ENCODE peak calls at places on chromosomes 7 and 10, in six cellular contexts. One of them, this sample, is unnamed. For H3K9me3, the result is how much of the 10 kb centered on the place peaks cover.

GRCh38 chr7:44309271-44310091 is 15.9 kb downstream of the CAMK2B start:
- DNase-seq in uterus: peak
- DNase-seq in right lobe of liver: peak
- DNase-seq in breast epithelium: peak
- DNase-seq in A549: no peak
- DNase-seq in esophagus squamous epithelium: no peak
- DNase-seq in this sample: peak

GRCh38 chr7:25059576-25059975 is 65.5 kb downstream of the CYCS start:
- DNase-seq in breast epithelium: no peak
- DNase-seq in right lobe of liver: no peak
- DNase-seq in uterus: no peak
- DNase-seq in A549: no peak
- DNase-seq in esophagus squamous epithelium: no peak
- DNase-seq in this sample: no peak

GRCh38 chr10:86366033-86366901 is at the start of gene GRID1:
- DNase-seq in esophagus squamous epithelium: no peak
- DNase-seq in right lobe of liver: peak
- DNase-seq in breast epithelium: no peak
- DNase-seq in uterus: peak
- DNase-seq in A549: no peak
- DNase-seq in this sample: peak

GRCh38 chr10:73991203-73991602 is 6.7 kb upstream of the VCL start:
- DNase-seq in esophagus squamous epithelium: no peak
- DNase-seq in breast epithelium: no peak
- DNase-seq in uterus: no peak
- DNase-seq in right lobe of liver: no peak
- DNase-seq in A549: no peak
- DNase-seq in this sample: no peak

GRCh38 chr7:45035909-45036308 is 35.9 kb downstream of the CCM2 start:
- DNase-seq in breast epithelium: no peak
- DNase-seq in right lobe of liver: no peak
- DNase-seq in esophagus squamous epithelium: no peak
- DNase-seq in A549: no peak
- DNase-seq in uterus: no peak
- DNase-seq in this sample: no peak

GRCh38 chr10:103442031-103442461 is 10.1 kb downstream of the CALHM2 start:
- DNase-seq in uterus: peak
- DNase-seq in breast epithelium: no peak
- DNase-seq in A549: no peak
- DNase-seq in esophagus squamous epithelium: no peak
- DNase-seq in right lobe of liver: no peak
- DNase-seq in this sample: peak

GRCh38 chr10:29535778-29536459 is 98.9 kb downstream of the SVIL start:
- DNase-seq in uterus: no peak
- DNase-seq in breast epithelium: no peak
- DNase-seq in right lobe of liver: no peak
- DNase-seq in A549: no peak
- DNase-seq in esophagus squamous epithelium: no peak
- DNase-seq in this sample: no peak

GRCh38 chr7:155299539-155300202 is 2.0 kb downstream of the INSIG1 start:
- DNase-seq in A549: no peak
- DNase-seq in esophagus squamous epithelium: no peak
- DNase-seq in uterus: no peak
- DNase-seq in right lobe of liver: no peak
- DNase-seq in breast epithelium: no peak
- DNase-seq in this sample: no peak

GRCh38 chr7:3923307-3923918 is 622.4 kb downstream of the SDK1 start:
- DNase-seq in breast epithelium: no peak
- DNase-seq in uterus: no peak
- DNase-seq in A549: no peak
- DNase-seq in esophagus squamous epithelium: no peak
- DNase-seq in right lobe of liver: no peak
- DNase-seq in this sample: no peak

GRCh38 chr10:35635576-35635975 is 6.5 kb downstream of the FZD8 start:
- DNase-seq in right lobe of liver: no peak
- DNase-seq in esophagus squamous epithelium: no peak
- DNase-seq in breast epithelium: no peak
- DNase-seq in A549: peak
- DNase-seq in uterus: peak
- DNase-seq in this sample: peak

GRCh38 chr7:154744226-154744860 is 258.6 kb downstream of the PAXIP1 start:
- DNase-seq in esophagus squamous epithelium: no peak
- DNase-seq in right lobe of liver: peak
- DNase-seq in breast epithelium: no peak
- DNase-seq in A549: peak
- DNase-seq in uterus: no peak
- DNase-seq in this sample: peak

GRCh38 chr10:117884592-117884991 is 162.1 kb downstream of the RAB11FIP2 start:
- DNase-seq in breast epithelium: no peak
- DNase-seq in uterus: no peak
- DNase-seq in A549: no peak
- DNase-seq in esophagus squamous epithelium: no peak
- DNase-seq in right lobe of liver: no peak
- DNase-seq in this sample: no peak

GRCh38 chr10:127337801-127338200 is 141.4 kb upstream of the INSYN2A start:
- DNase-seq in esophagus squamous epithelium: no peak
- DNase-seq in uterus: peak
- DNase-seq in A549: no peak
- DNase-seq in right lobe of liver: no peak
- DNase-seq in breast epithelium: no peak
- DNase-seq in this sample: no peak

GRCh38 chr7:26688388-26688787 is 176.0 kb downstream of the SKAP2 start:
- DNase-seq in esophagus squamous epithelium: no peak
- DNase-seq in uterus: no peak
- DNase-seq in right lobe of liver: no peak
- DNase-seq in breast epithelium: no peak
- DNase-seq in A549: peak
- DNase-seq in this sample: no peak

GRCh38 chr7:1678571-1679325 is 8.7 kb downstream of the ELFN1 start:
- DNase-seq in uterus: no peak
- DNase-seq in esophagus squamous epithelium: no peak
- DNase-seq in A549: no peak
- DNase-seq in breast epithelium: no peak
- DNase-seq in right lobe of liver: no peak
- DNase-seq in this sample: no peak

GRCh38 chr7:4479367-4480039 is 202.6 kb upstream of the FOXK1 start:
- DNase-seq in uterus: no peak
- DNase-seq in A549: peak
- DNase-seq in esophagus squamous epithelium: no peak
- DNase-seq in right lobe of liver: peak
- DNase-seq in breast epithelium: no peak
- DNase-seq in this sample: peak

GRCh38 chr10:7070950-7071349 is 339.9 kb downstream of the SFMBT2 start:
- DNase-seq in esophagus squamous epithelium: no peak
- DNase-seq in A549: no peak
- DNase-seq in right lobe of liver: no peak
- DNase-seq in breast epithelium: no peak
- DNase-seq in uterus: no peak
- DNase-seq in this sample: no peak

GRCh38 chr7:102119925-102120324 is 166.7 kb upstream of the SH2B2 start:
- DNase-seq in right lobe of liver: no peak
- DNase-seq in A549: no peak
- DNase-seq in esophagus squamous epithelium: no peak
- DNase-seq in uterus: no peak
- DNase-seq in breast epithelium: no peak
- DNase-seq in this sample: no peak

GRCh38 chr10:44858988-44859387 is 52.1 kb upstream of the TMEM72 start:
- DNase-seq in right lobe of liver: no peak
- DNase-seq in breast epithelium: no peak
- DNase-seq in esophagus squamous epithelium: no peak
- DNase-seq in uterus: no peak
- DNase-seq in A549: no peak
- DNase-seq in this sample: no peak

GRCh38 chr7:4066206-4066605 is 615.9 kb upstream of the FOXK1 start:
- DNase-seq in A549: no peak
- DNase-seq in esophagus squamous epithelium: no peak
- DNase-seq in right lobe of liver: no peak
- DNase-seq in breast epithelium: no peak
- DNase-seq in uterus: no peak
- DNase-seq in this sample: no peak

GRCh38 chr10:36455481-36456119 is 669.8 kb upstream of the ANKRD30A start:
- DNase-seq in esophagus squamous epithelium: no peak
- DNase-seq in uterus: no peak
- DNase-seq in A549: no peak
- DNase-seq in breast epithelium: no peak
- DNase-seq in right lobe of liver: no peak
- DNase-seq in this sample: no peak

GRCh38 chr10:119208553-119208940 is 1.2 kb downstream of the GRK5 start:
- DNase-seq in right lobe of liver: no peak
- DNase-seq in uterus: no peak
- DNase-seq in esophagus squamous epithelium: no peak
- DNase-seq in breast epithelium: no peak
- DNase-seq in A549: no peak
- DNase-seq in this sample: no peak

GRCh38 chr10:31908157-31908556 is 20.5 kb downstream of the ARHGAP12 start:
- DNase-seq in esophagus squamous epithelium: no peak
- DNase-seq in breast epithelium: no peak
- DNase-seq in right lobe of liver: no peak
- DNase-seq in A549: no peak
- DNase-seq in uterus: no peak
- DNase-seq in this sample: no peak

GRCh38 chr7:41256186-41256945 is 446.5 kb downstream of the INHBA start:
- DNase-seq in breast epithelium: no peak
- DNase-seq in esophagus squamous epithelium: no peak
- DNase-seq in right lobe of liver: no peak
- DNase-seq in A549: no peak
- DNase-seq in uterus: no peak
- DNase-seq in this sample: no peak

GRCh38 chr7:141301544-141301943 is 227.7 kb downstream of the TMEM178B start:
- DNase-seq in breast epithelium: no peak
- DNase-seq in right lobe of liver: no peak
- DNase-seq in uterus: no peak
- DNase-seq in esophagus squamous epithelium: no peak
- DNase-seq in A549: no peak
- DNase-seq in this sample: no peak
- TF ChIP-seq POLR2A in breast epithelium: no peak
- TF ChIP-seq POLR2A in right lobe of liver: no peak
- TF ChIP-seq POLR2A in uterus: no peak
- TF ChIP-seq POLR2A in esophagus squamous epithelium: no peak
- TF ChIP-seq POLR2A in A549: no peak
- TF ChIP-seq POLR2A in this sample: no peak

DNA sequence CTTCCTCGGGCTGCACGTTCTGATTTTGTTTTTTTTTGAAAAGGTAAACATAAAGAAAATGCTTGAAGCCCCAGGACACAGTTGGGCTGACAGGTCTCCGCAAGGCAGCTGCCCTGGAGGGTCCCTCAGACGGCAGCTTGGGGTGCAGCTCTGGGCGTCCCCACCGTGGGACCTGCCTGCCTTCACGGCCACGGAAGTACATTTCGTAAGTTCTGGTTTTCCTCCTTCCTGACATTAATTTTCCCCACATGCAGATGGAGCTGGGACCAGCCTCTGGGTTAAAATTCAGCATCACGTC is 491.0 kb downstream of the DNAJB6 start:
- DNase-seq in esophagus squamous epithelium: no peak
- DNase-seq in A549: no peak
- DNase-seq in right lobe of liver: no peak
- DNase-seq in uterus: no peak
- DNase-seq in breast epithelium: no peak
- DNase-seq in this sample: no peak
- H3K9me3 ChIP-seq in esophagus squamous epithelium: under half
- H3K9me3 ChIP-seq in A549: under half
- H3K9me3 ChIP-seq in right lobe of liver: under half
- H3K9me3 ChIP-seq in uterus: under half
- H3K9me3 ChIP-seq in breast epithelium: under half
- H3K9me3 ChIP-seq in this sample: under half

GRCh38 chr10:96309631-96310358 is 5.6 kb downstream of the DNTT start:
- DNase-seq in right lobe of liver: no peak
- DNase-seq in uterus: no peak
- DNase-seq in breast epithelium: no peak
- DNase-seq in esophagus squamous epithelium: no peak
- DNase-seq in A549: no peak
- DNase-seq in this sample: no peak
- H3K27ac ChIP-seq in right lobe of liver: no peak
- H3K27ac ChIP-seq in uterus: peak
- H3K27ac ChIP-seq in breast epithelium: no peak
- H3K27ac ChIP-seq in esophagus squamous epithelium: no peak
- H3K27ac ChIP-seq in A549: no peak
- H3K27ac ChIP-seq in this sample: no peak

DNA sequence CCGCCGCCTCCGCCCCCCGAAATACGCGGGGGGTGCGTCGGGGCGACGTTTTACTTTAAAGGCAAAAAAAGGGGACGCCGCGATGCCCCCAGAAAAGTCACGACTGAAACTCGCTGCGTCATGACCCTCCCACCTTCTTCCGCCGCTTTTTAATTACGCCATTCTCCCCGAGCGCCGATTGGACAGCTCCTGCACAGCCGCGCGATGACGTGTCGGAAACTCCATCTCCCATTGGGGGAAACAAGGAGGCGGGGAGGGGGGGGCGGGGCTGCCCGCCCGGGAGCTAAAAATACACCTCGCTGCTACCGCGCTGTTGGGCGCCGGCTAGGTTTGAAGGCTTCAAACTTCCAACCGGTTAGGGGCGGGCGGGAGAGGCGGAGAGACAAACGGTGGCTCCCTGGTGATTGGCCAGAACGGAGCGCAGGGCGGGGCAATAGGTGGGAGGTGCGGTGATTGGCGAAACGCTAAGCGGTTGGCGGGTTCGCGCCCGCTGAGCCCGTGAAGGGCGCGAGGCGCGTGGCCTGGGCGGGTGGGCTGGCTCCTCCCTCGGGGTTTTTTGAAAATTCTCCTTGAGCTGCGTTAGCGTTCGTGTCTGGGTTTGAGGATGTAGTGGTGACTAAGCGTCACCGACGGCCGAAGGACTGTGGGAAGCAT is at the start of gene RHEB:
- DNase-seq in uterus: peak
- DNase-seq in breast epithelium: peak
- DNase-seq in esophagus squamous epithelium: peak
- DNase-seq in A549: peak
- DNase-seq in right lobe of liver: peak
- DNase-seq in this sample: peak
- TF ChIP-seq POLR2A in uterus: no peak
- TF ChIP-seq POLR2A in breast epithelium: no peak
- TF ChIP-seq POLR2A in esophagus squamous epithelium: no peak
- TF ChIP-seq POLR2A in A549: no peak
- TF ChIP-seq POLR2A in right lobe of liver: no peak
- TF ChIP-seq POLR2A in this sample: peak

DNA sequence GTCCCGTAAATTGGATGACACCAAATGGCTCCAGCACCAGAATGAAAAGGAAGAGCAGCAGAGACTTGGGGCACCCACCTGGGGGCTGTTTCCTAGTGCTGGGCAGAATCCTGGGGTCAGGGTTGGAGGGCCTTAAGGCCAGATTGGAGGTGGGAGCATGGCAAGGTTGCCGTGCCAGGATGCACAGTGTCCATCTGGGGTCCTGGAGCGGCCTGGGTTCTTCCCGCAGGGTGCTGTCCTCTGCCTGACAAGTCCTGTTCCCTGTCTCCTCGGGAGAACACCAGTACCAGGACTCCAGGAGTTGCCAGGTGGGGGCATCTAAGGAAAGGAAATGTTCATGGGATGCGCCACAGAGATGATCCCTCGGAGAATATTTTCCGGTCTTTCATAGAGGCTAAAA is 42.8 kb downstream of the MGMT start:
- DNase-seq in A549: no peak
- DNase-seq in uterus: no peak
- DNase-seq in breast epithelium: no peak
- DNase-seq in esophagus squamous epithelium: no peak
- DNase-seq in right lobe of liver: no peak
- DNase-seq in this sample: no peak
- H3K9me3 ChIP-seq in A549: under half
- H3K9me3 ChIP-seq in uterus: under half
- H3K9me3 ChIP-seq in breast epithelium: under half
- H3K9me3 ChIP-seq in esophagus squamous epithelium: under half
- H3K9me3 ChIP-seq in right lobe of liver: under half
- H3K9me3 ChIP-seq in this sample: under half

GRCh38 chr7:37045786-37046185 is 321.5 kb upstream of the AOAH start:
- DNase-seq in A549: no peak
- DNase-seq in right lobe of liver: no peak
- DNase-seq in breast epithelium: no peak
- DNase-seq in esophagus squamous epithelium: no peak
- DNase-seq in uterus: no peak
- DNase-seq in this sample: no peak
- H3K27ac ChIP-seq in A549: no peak
- H3K27ac ChIP-seq in right lobe of liver: no peak
- H3K27ac ChIP-seq in breast epithelium: no peak
- H3K27ac ChIP-seq in esophagus squamous epithelium: no peak
- H3K27ac ChIP-seq in uterus: no peak
- H3K27ac ChIP-seq in this sample: no peak

This sample was measured in testis.